ENCODE peak calls at places on chromosomes 11 and 22, in nine cellular contexts. Y is amniotic epithelial cell; C is COLO829; L is sciatic nerve; J is stimulated activated CD8-positive, alpha-beta memory T cell treated with anti-CD3 and anti-CD28 coated beads, Interleukin-4, amount 100 ng/mL, for 1 hour; R is activated CD4-positive, alpha-beta T cell treated with anti-CD3 and anti-CD28 coated beads, Interleukin-2, amount 50 U/mL, for 4 hours; S is COR-L47; W is iPS-NIHi11; V is choroid plexus epithelial cell. E is an unnamed sample.
A peak's percentile ranks its signal among the peaks of the same experiment; 100 is the strongest.

GRCh38 chr22:45638834-45639746 is 32.5 kb upstream of the ATXN10 start:
- DNase-seq in Y (peak; percentile 62), C (no peak), L (peak; percentile 71), J (no peak), R (no peak), S (no peak), W (peak; percentile 32), V (peak; percentile 62), E (no peak)

GRCh38 chr11:85643255-85643654 is 4.5 kb upstream of the TMEM126A start:
- DNase-seq in Y (peak; percentile 35), C (no peak), L (no peak), J (no peak), R (no peak), S (no peak), W (no peak), V (no peak), E (no peak)

GRCh38 chr11:122375687-122376399 is 259.8 kb upstream of the BLID start:
- DNase-seq in Y (peak; percentile 71), C (no peak), L (no peak), J (no peak), R (no peak), S (no peak), W (no peak), V (no peak), E (no peak)

GRCh38 chr11:77085652-77086051 is 17.0 kb upstream of the OMP start:
- DNase-seq in Y (no peak), C (no peak), L (peak; percentile 47), J (no peak), R (no peak), S (no peak), W (no peak), V (no peak), E (no peak)

GRCh38 chr11:94934362-94934761 is 39.0 kb downstream of the CWC15 start:
- DNase-seq in Y (peak; percentile 80), C (no peak), L (no peak), J (no peak), R (no peak), S (no peak), W (peak; percentile 62), V (peak; percentile 85), E (no peak)

GRCh38 chr11:17743808-17744119 is 9.2 kb downstream of the KCNC1 start:
- DNase-seq in Y (peak; percentile 13), C (no peak), L (no peak), J (no peak), R (no peak), S (no peak), W (no peak), V (no peak), E (no peak)

GRCh38 chr22:37809672-37810333 is 2.1 kb downstream of the GCAT start:
- DNase-seq in Y (no peak), C (no peak), L (no peak), J (no peak), R (no peak), S (no peak), W (no peak), V (no peak), E (no peak)

GRCh38 chr22:23824476-23825245 is 14.1 kb downstream of the DERL3 start:
- DNase-seq in Y (no peak), C (no peak), L (no peak), J (no peak), R (no peak), S (no peak), W (no peak), V (no peak), E (no peak)

GRCh38 chr11:36034572-36035331 is 90.9 kb downstream of the LDLRAD3 start:
- DNase-seq in Y (peak; percentile 88), C (peak; percentile 74), L (no peak), J (no peak), R (no peak), S (no peak), W (no peak), V (peak; percentile 86), E (no peak)

GRCh38 chr11:36557991-36558390 is 9.8 kb upstream of the RAG1 start:
- DNase-seq in Y (no peak), C (no peak), L (no peak), J (no peak), R (no peak), S (no peak), W (no peak), V (no peak), E (no peak)

GRCh38 chr11:122189259-122189658 is 73.2 kb upstream of the BLID start:
- DNase-seq in Y (peak; percentile 97), C (peak; percentile 77), L (no peak), J (no peak), R (no peak), S (no peak), W (no peak), V (peak; percentile 96), E (peak; percentile 60)

GRCh38 chr11:125451400-125452124 is 44.5 kb downstream of the FEZ1 start:
- DNase-seq in Y (peak; percentile 18), C (peak; percentile 84), L (peak; percentile 82), J (no peak), R (no peak), S (peak; percentile 88), W (peak; percentile 87), V (peak; percentile 61), E (peak; percentile 73)

GRCh38 chr11:76721755-76722677 is 51.5 kb upstream of the LRRC32 start:
- DNase-seq in Y (peak; percentile 59), C (peak; percentile 41), L (peak; percentile 93), J (peak; percentile 48), R (peak; percentile 62), S (peak; percentile 74), W (peak; percentile 84), V (peak; percentile 89), E (peak; percentile 75)

GRCh38 chr22:44383652-44384562 is 71.2 kb upstream of the SHISAL1 start:
- DNase-seq in Y (no peak), C (no peak), L (no peak), J (no peak), R (no peak), S (no peak), W (no peak), V (no peak), E (no peak)

GRCh38 chr11:35803115-35803514 is 140.5 kb downstream of the TRIM44 start:
- DNase-seq in Y (no peak), C (no peak), L (no peak), J (no peak), R (no peak), S (no peak), W (no peak), V (no peak), E (no peak)

GRCh38 chr11:78809931-78810481 is 235.3 kb upstream of the NARS2 start:
- DNase-seq in Y (peak; percentile 16), C (no peak), L (no peak), J (no peak), R (no peak), S (no peak), W (no peak), V (no peak), E (no peak)

GRCh38 chr11:46352063-46352841 is 5.0 kb downstream of the DGKZ start:
- DNase-seq in Y (peak; percentile 48), C (no peak), L (no peak), J (peak; percentile 67), R (peak; percentile 70), S (peak; percentile 41), W (peak; percentile 80), V (peak; percentile 69), E (peak; percentile 56)

GRCh38 chr11:27839226-27839913 is 139.1 kb upstream of the BDNF start:
- DNase-seq in Y (peak; percentile 52), C (peak; percentile 24), L (no peak), J (no peak), R (no peak), S (no peak), W (peak; percentile 18), V (peak; percentile 58), E (peak; percentile 19)

GRCh38 chr11:124970925-124971324 is 16.9 kb downstream of the CCDC15 start:
- DNase-seq in Y (peak; percentile 68), C (no peak), L (no peak), J (no peak), R (no peak), S (no peak), W (peak; percentile 74), V (peak; percentile 73), E (peak; percentile 81)

GRCh38 chr11:43268786-43269185 is 43.0 kb upstream of the API5 start:
- DNase-seq in Y (no peak), C (no peak), L (no peak), J (no peak), R (no peak), S (no peak), W (peak; percentile 45), V (no peak), E (no peak)

GRCh38 chr22:46741974-46742519 is 4.0 kb upstream of the CERK start:
- DNase-seq in Y (no peak), C (no peak), L (no peak), J (no peak), R (no peak), S (no peak), W (no peak), V (no peak), E (no peak)